ENCODE peak calls at places on chromosomes 12 and 14, in eight cellular contexts. J is GM10248, B is BJ, K is brain microvascular endothelial cell, M is neural crest cell, P is esophagus squamous epithelium, A is left lung, N is endothelial cell. O is an unnamed sample.
A peak's percentile ranks its signal among the peaks of the same experiment; 100 is the strongest.

GRCh38 chr12:67362526-67362925 is 93.4 kb downstream of the CAND1 start:
- DNase-seq in J (no peak), B (no peak), K (no peak), M (no peak), P (no peak), A (no peak), N (no peak), O (no peak)

GRCh38 chr12:80655751-80656150 is 51.7 kb upstream of the MYF6 start:
- DNase-seq in J (no peak), B (no peak), K (no peak), M (no peak), P (no peak), A (no peak), N (no peak), O (no peak)

GRCh38 chr14:50882932-50883826 is 11.3 kb downstream of the ABHD12B start:
- DNase-seq in J (no peak), B (no peak), K (no peak), M (no peak), P (no peak), A (no peak), N (no peak), O (no peak)

GRCh38 chr12:88501976-88502938 is 78.0 kb downstream of the KITLG start:
- DNase-seq in J (no peak), B (no peak), K (no peak), M (no peak), P (no peak), A (no peak), N (no peak), O (peak; percentile 14)

GRCh38 chr14:58414845-58415244 is 12.5 kb downstream of the TIMM9 start:
- DNase-seq in J (no peak), B (no peak), K (no peak), M (no peak), P (no peak), A (no peak), N (no peak), O (no peak)

GRCh38 chr12:1665366-1665765 is 25.5 kb upstream of the ADIPOR2 start:
- DNase-seq in J (no peak), B (no peak), K (no peak), M (no peak), P (no peak), A (no peak), N (no peak), O (no peak)

GRCh38 chr12:62588916-62589315 is 122.3 kb downstream of the MON2 start:
- DNase-seq in J (no peak), B (no peak), K (peak; percentile 38), M (no peak), P (no peak), A (no peak), N (no peak), O (no peak)

GRCh38 chr12:78229491-78230209 is 399.0 kb downstream of the NAV3 start:
- DNase-seq in J (peak; percentile 13), B (no peak), K (peak; percentile 58), M (peak; percentile 38), P (no peak), A (no peak), N (peak; percentile 62), O (no peak)

GRCh38 chr12:107684990-107685359 is 624 bp upstream of the PWP1 start:
- DNase-seq in J (no peak), B (peak; percentile 2), K (peak; percentile 23), M (no peak), P (no peak), A (no peak), N (no peak), O (no peak)

GRCh38 chr12:104805186-104805585 is 152.9 kb downstream of the SLC41A2 start:
- DNase-seq in J (no peak), B (peak; percentile 19), K (peak; percentile 81), M (no peak), P (no peak), A (no peak), N (no peak), O (no peak)

GRCh38 chr12:5099136-5099535 is 55.5 kb downstream of the KCNA5 start:
- DNase-seq in J (no peak), B (no peak), K (no peak), M (no peak), P (no peak), A (no peak), N (no peak), O (no peak)

GRCh38 chr14:44165286-44165685 is 341.8 kb downstream of the FSCB start:
- DNase-seq in J (no peak), B (no peak), K (no peak), M (no peak), P (no peak), A (no peak), N (no peak), O (no peak)

GRCh38 chr14:66662374-66662773 is 154.4 kb downstream of the GPHN start:
- DNase-seq in J (no peak), B (no peak), K (peak; percentile 28), M (no peak), P (no peak), A (no peak), N (peak; percentile 20), O (no peak)

GRCh38 chr12:67650127-67650495 is 1.6 kb downstream of the DYRK2 start:
- DNase-seq in J (peak; percentile 35), B (no peak), K (no peak), M (no peak), P (no peak), A (peak; percentile 47), N (no peak), O (no peak)

GRCh38 chr14:43793579-43793978 is 713.5 kb downstream of the FSCB start:
- DNase-seq in J (no peak), B (no peak), K (no peak), M (no peak), P (no peak), A (no peak), N (no peak), O (no peak)

GRCh38 chr12:210277-211141 is 3.4 kb downstream of the SLC6A12 start:
- DNase-seq in J (no peak), B (no peak), K (no peak), M (no peak), P (no peak), A (no peak), N (no peak), O (no peak)
- TF ChIP-seq CTCF in J (no peak), B (no peak), K (no peak), M (no peak), P (no peak), A (no peak), N (no peak), O (no peak)

DNA sequence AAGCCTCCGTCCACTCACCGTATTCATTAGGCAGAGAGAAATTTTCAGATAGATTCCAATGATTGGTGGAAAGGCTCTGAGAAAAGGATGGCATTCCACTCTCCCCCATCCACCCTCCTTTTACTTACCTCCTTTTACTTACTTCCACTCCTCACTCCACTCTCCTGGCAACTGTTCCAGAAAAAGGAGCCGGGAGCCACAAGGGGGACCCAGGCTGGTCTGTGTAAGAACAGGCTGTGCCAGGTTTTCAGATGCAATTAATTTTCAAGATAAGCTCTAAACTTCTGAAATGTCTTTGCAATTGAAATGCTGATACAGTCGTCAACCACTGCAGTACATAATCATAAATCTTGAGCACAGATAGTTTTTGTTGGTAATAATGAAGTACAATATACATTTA is 248.8 kb downstream of the ANO6 start:
- DNase-seq in J (no peak), B (no peak), K (no peak), M (no peak), P (no peak), A (no peak), N (no peak), O (no peak)
- TF ChIP-seq CTCF in J (no peak), B (peak; percentile 12), K (peak; percentile 48), M (peak; percentile 37), P (no peak), A (no peak), N (no peak), O (no peak)

DNA sequence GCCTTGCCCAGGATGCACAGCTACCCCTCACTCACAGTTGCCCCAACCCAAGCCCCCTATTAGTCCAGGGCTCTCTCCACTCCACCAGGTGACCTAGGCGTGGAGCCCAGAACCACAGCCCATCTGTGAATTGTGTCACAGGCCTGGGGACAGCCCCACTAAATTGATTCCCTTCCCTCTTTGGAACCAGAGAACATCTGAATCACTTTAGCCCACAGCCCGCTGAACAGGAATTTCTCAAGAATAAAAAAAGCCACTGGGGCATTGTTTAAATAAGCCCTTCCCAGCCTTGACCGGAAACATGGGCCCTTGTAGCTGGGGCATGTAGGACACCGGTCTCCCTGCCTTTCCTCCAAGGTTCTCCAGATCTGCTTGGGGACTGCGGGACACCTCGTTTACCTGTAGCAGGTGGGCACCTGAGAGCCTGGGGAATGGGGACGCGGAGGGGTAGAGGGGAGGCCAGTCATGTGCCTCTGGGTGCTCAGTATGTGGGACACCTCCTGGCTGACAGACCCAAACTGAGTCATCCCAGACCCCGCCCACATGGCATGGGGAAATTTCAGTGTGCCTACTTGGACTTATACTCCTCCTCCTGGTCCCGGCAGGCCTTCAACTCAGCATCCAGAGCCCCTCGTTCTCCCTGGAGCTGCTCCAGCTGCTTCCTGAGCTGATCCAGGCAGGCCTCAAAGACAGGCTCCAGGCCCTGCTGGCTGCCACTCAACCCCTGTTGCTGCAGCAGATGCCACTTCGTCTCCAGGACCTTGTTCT is 1.3 kb downstream of the KRT78 start:
- DNase-seq in J (no peak), B (no peak), K (no peak), M (no peak), P (no peak), A (no peak), N (no peak), O (no peak)
- TF ChIP-seq CTCF in J (no peak), B (no peak), K (no peak), M (no peak), P (no peak), A (no peak), N (no peak), O (no peak)

GRCh38 chr12:16345105-16345504 is 2.3 kb upstream of the MGST1 start:
- DNase-seq in J (no peak), B (no peak), K (no peak), M (no peak), P (no peak), A (no peak), N (no peak), O (no peak)
- TF ChIP-seq CTCF in J (no peak), B (no peak), K (no peak), M (no peak), P (no peak), A (no peak), N (no peak), O (no peak)

GRCh38 chr12:89551747-89552146 is 25.9 kb upstream of the POC1B start:
- DNase-seq in J (no peak), B (no peak), K (no peak), M (no peak), P (no peak), A (no peak), N (no peak), O (no peak)
- TF ChIP-seq CTCF in J (no peak), B (no peak), K (no peak), M (no peak), P (no peak), A (no peak), N (no peak), O (no peak)

DNA sequence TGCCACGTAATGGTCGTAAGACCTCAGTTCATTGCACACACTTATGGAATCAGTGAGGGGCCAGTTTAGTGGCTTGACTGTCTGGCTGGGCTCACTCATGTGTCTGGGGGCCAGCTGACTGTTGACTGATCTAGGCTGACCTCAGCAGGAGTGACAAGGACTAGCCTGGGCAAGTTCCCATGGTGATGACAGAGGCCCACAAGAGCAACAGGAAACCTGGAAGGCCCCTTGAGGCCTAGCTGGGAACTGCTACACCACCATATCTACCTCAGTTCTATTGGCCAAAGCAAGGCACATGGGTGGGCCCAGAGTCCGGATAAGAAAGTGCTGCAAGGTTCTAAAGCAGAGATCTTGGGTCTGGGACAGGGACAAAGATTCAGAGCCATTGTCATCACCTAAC is 21.3 kb upstream of the RFLNA start:
- DNase-seq in J (peak; percentile 61), B (no peak), K (peak; percentile 47), M (peak; percentile 38), P (no peak), A (no peak), N (peak; percentile 40), O (no peak)
- TF ChIP-seq CTCF in J (no peak), B (peak; percentile 23), K (peak; percentile 60), M (peak; percentile 57), P (no peak), A (peak; percentile 17), N (peak; percentile 42), O (no peak)